ENCODE peak calls at places on chromosomes 1 and 21, in four cellular contexts. V is NCI-H2081, B is brain microvascular endothelial cell, Y is fibroblast of lung. U is an unnamed sample.
A peak's percentile ranks its signal among the peaks of the same experiment; 100 is the strongest.

GRCh38 chr1:91080650-91081049 is 58.8 kb upstream of the ZNF644 start:
- DNase-seq in V (no peak), Y (no peak), B (no peak), U (no peak)

GRCh38 chr1:88890790-88891317 is 513 bp downstream of the GTF2B start:
- DNase-seq in V (no peak), Y (peak; percentile 41), B (no peak), U (no peak)

GRCh38 chr1:178683304-178683703 is 41.7 kb upstream of the RALGPS2 start:
- DNase-seq in V (no peak), Y (no peak), B (no peak), U (no peak)

GRCh38 chr21:28196981-28197380 is 795.7 kb downstream of the LTN1 start:
- DNase-seq in V (no peak), Y (no peak), B (no peak), U (no peak)

GRCh38 chr1:232594768-232595698 is 34.9 kb downstream of the SIPA1L2 start:
- DNase-seq in Y (no peak), B (no peak), V (no peak), U (no peak)

GRCh38 chr1:93566227-93566626 is 115.4 kb downstream of the BCAR3 start:
- DNase-seq in V (no peak), B (no peak), Y (no peak), U (no peak)

GRCh38 chr1:153842006-153842471 is 66.8 kb downstream of the SLC27A3 start:
- DNase-seq in B (peak; percentile 15), V (no peak), Y (no peak), U (no peak)

GRCh38 chr1:25563330-25564215 is 20.2 kb downstream of the LDLRAP1 start:
- DNase-seq in Y (no peak), B (no peak), V (no peak), U (no peak)

GRCh38 chr1:175687699-175688098 is 55.7 kb downstream of the TNR start:
- DNase-seq in Y (no peak), B (no peak), V (no peak), U (no peak)

GRCh38 chr1:213371769-213372619 is 321.0 kb downstream of the RPS6KC1 start:
- DNase-seq in B (no peak), Y (no peak), V (peak; percentile 41), U (no peak)

GRCh38 chr1:53687886-53688285 is 51.1 kb downstream of the GLIS1 start:
- DNase-seq in B (peak; percentile 24), V (no peak), Y (no peak), U (no peak)

GRCh38 chr1:115555446-115555845 is 86.3 kb upstream of the VANGL1 start:
- DNase-seq in B (no peak), Y (no peak), V (no peak), U (no peak)

GRCh38 chr1:61131716-61132115 is 49.4 kb downstream of the NFIA start:
- DNase-seq in V (no peak), Y (peak; percentile 68), B (peak; percentile 38), U (no peak)

GRCh38 chr1:196114193-196114592 is 494.0 kb downstream of the KCNT2 start:
- DNase-seq in B (peak; percentile 37), Y (peak; percentile 31), V (no peak), U (no peak)

GRCh38 chr1:156437465-156437864 is 63.1 kb downstream of the MEF2D start:
- DNase-seq in Y (no peak), B (no peak), V (no peak), U (no peak)

GRCh38 chr1:205028954-205029353 is 14.1 kb upstream of the CNTN2 start:
- DNase-seq in B (no peak), V (no peak), Y (no peak), U (no peak)

GRCh38 chr1:4658643-4659042 is 4.2 kb downstream of the AJAP1 start:
- DNase-seq in V (no peak), Y (no peak), B (no peak), U (no peak)